ENCODE peak calls at places on chromosomes 13 and 19, in seven cellular contexts. One of them, this sample, is unnamed.

GRCh38 chr13:73018336-73018735 is 40.5 kb upstream of the KLF5 start:
- DNase-seq in HT1080: no peak
- DNase-seq in AG09319: no peak
- DNase-seq in heart right ventricle: no peak
- DNase-seq in amniotic stem cell: no peak
- DNase-seq in memory B cell: no peak
- DNase-seq in HFF-Myc: no peak
- DNase-seq in this sample: no peak

GRCh38 chr13:50509771-50510441 is 333.6 kb downstream of the DLEU7 start:
- DNase-seq in memory B cell: no peak
- DNase-seq in HFF-Myc: no peak
- DNase-seq in HT1080: peak; percentile 44
- DNase-seq in heart right ventricle: no peak
- DNase-seq in amniotic stem cell: no peak
- DNase-seq in AG09319: no peak
- DNase-seq in this sample: no peak

GRCh38 chr13:75423946-75424345 is 58.0 kb downstream of the TBC1D4 start:
- DNase-seq in memory B cell: no peak
- DNase-seq in AG09319: no peak
- DNase-seq in HT1080: no peak
- DNase-seq in heart right ventricle: no peak
- DNase-seq in amniotic stem cell: no peak
- DNase-seq in HFF-Myc: no peak
- DNase-seq in this sample: no peak

GRCh38 chr13:50419896-50420295 is 404.7 kb downstream of the KCNRG start:
- DNase-seq in AG09319: no peak
- DNase-seq in HT1080: no peak
- DNase-seq in memory B cell: no peak
- DNase-seq in heart right ventricle: peak; percentile 73
- DNase-seq in HFF-Myc: no peak
- DNase-seq in amniotic stem cell: no peak
- DNase-seq in this sample: no peak

GRCh38 chr13:99941911-99942310 is 29.7 kb downstream of the ZIC5 start:
- DNase-seq in AG09319: no peak
- DNase-seq in heart right ventricle: no peak
- DNase-seq in memory B cell: no peak
- DNase-seq in amniotic stem cell: no peak
- DNase-seq in HFF-Myc: no peak
- DNase-seq in HT1080: no peak
- DNase-seq in this sample: no peak

GRCh38 chr13:26561636-26562537 is 4.4 kb downstream of the WASF3 start:
- DNase-seq in amniotic stem cell: no peak
- DNase-seq in AG09319: no peak
- DNase-seq in HFF-Myc: no peak
- DNase-seq in heart right ventricle: no peak
- DNase-seq in memory B cell: no peak
- DNase-seq in HT1080: peak; percentile 19
- DNase-seq in this sample: no peak

GRCh38 chr19:53147645-53148044 is 11.2 kb downstream of the ZNF347 start:
- DNase-seq in HFF-Myc: no peak
- DNase-seq in amniotic stem cell: no peak
- DNase-seq in AG09319: no peak
- DNase-seq in heart right ventricle: no peak
- DNase-seq in memory B cell: no peak
- DNase-seq in HT1080: no peak
- DNase-seq in this sample: no peak

GRCh38 chr19:41887711-41888382 is 4.9 kb downstream of the ARHGEF1 start:
- DNase-seq in AG09319: no peak
- DNase-seq in memory B cell: no peak
- DNase-seq in heart right ventricle: no peak
- DNase-seq in HFF-Myc: no peak
- DNase-seq in amniotic stem cell: no peak
- DNase-seq in HT1080: peak; percentile 96
- DNase-seq in this sample: no peak

GRCh38 chr19:50922316-50922853 is 11.2 kb upstream of the KLK4 start:
- DNase-seq in amniotic stem cell: peak; percentile 62
- DNase-seq in HT1080: peak; percentile 62
- DNase-seq in HFF-Myc: peak; percentile 45
- DNase-seq in AG09319: peak; percentile 37
- DNase-seq in heart right ventricle: peak; percentile 69
- DNase-seq in memory B cell: peak; percentile 81
- DNase-seq in this sample: no peak

GRCh38 chr13:100560498-100561215 is 27.9 kb downstream of the GGACT start:
- DNase-seq in AG09319: no peak
- DNase-seq in HT1080: no peak
- DNase-seq in HFF-Myc: no peak
- DNase-seq in memory B cell: no peak
- DNase-seq in heart right ventricle: no peak
- DNase-seq in amniotic stem cell: no peak
- DNase-seq in this sample: no peak

GRCh38 chr19:36169084-36169760 is 17.0 kb upstream of the COX7A1 start:
- DNase-seq in memory B cell: no peak
- DNase-seq in HFF-Myc: no peak
- DNase-seq in HT1080: no peak
- DNase-seq in heart right ventricle: peak; percentile 18
- DNase-seq in amniotic stem cell: no peak
- DNase-seq in AG09319: no peak
- DNase-seq in this sample: peak; percentile 84

GRCh38 chr13:39836038-39836437 is 180.6 kb downstream of the COG6 start:
- DNase-seq in amniotic stem cell: no peak
- DNase-seq in heart right ventricle: no peak
- DNase-seq in AG09319: no peak
- DNase-seq in HFF-Myc: no peak
- DNase-seq in HT1080: no peak
- DNase-seq in memory B cell: no peak
- DNase-seq in this sample: no peak

GRCh38 chr13:72849571-72849970 is 67.6 kb downstream of the PIBF1 start:
- DNase-seq in HT1080: no peak
- DNase-seq in HFF-Myc: peak; percentile 6
- DNase-seq in AG09319: no peak
- DNase-seq in memory B cell: no peak
- DNase-seq in amniotic stem cell: no peak
- DNase-seq in heart right ventricle: no peak
- DNase-seq in this sample: no peak

GRCh38 chr13:48476674-48477073 is 56.2 kb downstream of the RCBTB2 start:
- DNase-seq in AG09319: no peak
- DNase-seq in amniotic stem cell: no peak
- DNase-seq in memory B cell: no peak
- DNase-seq in HFF-Myc: no peak
- DNase-seq in heart right ventricle: no peak
- DNase-seq in HT1080: no peak
- DNase-seq in this sample: no peak

GRCh38 chr13:33069365-33069764 is 53.1 kb downstream of the KL start:
- DNase-seq in HT1080: peak; percentile 24
- DNase-seq in memory B cell: no peak
- DNase-seq in heart right ventricle: no peak
- DNase-seq in amniotic stem cell: no peak
- DNase-seq in AG09319: no peak
- DNase-seq in HFF-Myc: no peak
- DNase-seq in this sample: no peak

GRCh38 chr13:44237276-44237767 is 136.3 kb upstream of the SERP2 start:
- DNase-seq in heart right ventricle: peak; percentile 90
- DNase-seq in HT1080: peak; percentile 97
- DNase-seq in memory B cell: no peak
- DNase-seq in amniotic stem cell: peak; percentile 60
- DNase-seq in AG09319: peak; percentile 64
- DNase-seq in HFF-Myc: peak; percentile 82
- DNase-seq in this sample: no peak

GRCh38 chr13:38577048-38577447 is 109.8 kb upstream of the FREM2 start:
- DNase-seq in HT1080: peak; percentile 15
- DNase-seq in amniotic stem cell: no peak
- DNase-seq in memory B cell: no peak
- DNase-seq in AG09319: no peak
- DNase-seq in HFF-Myc: no peak
- DNase-seq in heart right ventricle: no peak
- DNase-seq in this sample: peak; percentile 3

GRCh38 chr19:49546825-49547565 is 19.2 kb downstream of the RCN3 start:
- DNase-seq in amniotic stem cell: peak; percentile 86
- DNase-seq in AG09319: peak; percentile 89
- DNase-seq in memory B cell: peak; percentile 76
- DNase-seq in HFF-Myc: peak; percentile 95
- DNase-seq in HT1080: peak; percentile 73
- DNase-seq in heart right ventricle: peak; percentile 89
- DNase-seq in this sample: peak; percentile 50

GRCh38 chr13:110493161-110493593 is 68.3 kb downstream of the RAB20 start:
- DNase-seq in HT1080: no peak
- DNase-seq in HFF-Myc: no peak
- DNase-seq in AG09319: no peak
- DNase-seq in amniotic stem cell: no peak
- DNase-seq in memory B cell: no peak
- DNase-seq in heart right ventricle: no peak
- DNase-seq in this sample: no peak

GRCh38 chr19:15471639-15472101 is 7.3 kb upstream of the RASAL3 start:
- DNase-seq in amniotic stem cell: no peak
- DNase-seq in heart right ventricle: no peak
- DNase-seq in memory B cell: no peak
- DNase-seq in HFF-Myc: no peak
- DNase-seq in HT1080: no peak
- DNase-seq in AG09319: no peak
- DNase-seq in this sample: no peak

GRCh38 chr19:29122185-29122584 is 90.8 kb downstream of the UQCRFS1 start:
- DNase-seq in AG09319: no peak
- DNase-seq in HT1080: no peak
- DNase-seq in heart right ventricle: no peak
- DNase-seq in amniotic stem cell: no peak
- DNase-seq in HFF-Myc: no peak
- DNase-seq in memory B cell: no peak
- DNase-seq in this sample: no peak

GRCh38 chr13:79481685-79482052 is 714 bp downstream of the NDFIP2 start:
- DNase-seq in heart right ventricle: no peak
- DNase-seq in HT1080: no peak
- DNase-seq in AG09319: no peak
- DNase-seq in memory B cell: no peak
- DNase-seq in HFF-Myc: no peak
- DNase-seq in amniotic stem cell: no peak
- DNase-seq in this sample: no peak

GRCh38 chr13:76397413-76397812 is 488.8 kb downstream of the KCTD12 start:
- DNase-seq in AG09319: no peak
- DNase-seq in HT1080: no peak
- DNase-seq in memory B cell: no peak
- DNase-seq in HFF-Myc: no peak
- DNase-seq in amniotic stem cell: no peak
- DNase-seq in heart right ventricle: no peak
- DNase-seq in this sample: no peak

GRCh38 chr19:29323046-29323971 is 110.4 kb upstream of the UQCRFS1 start:
- DNase-seq in AG09319: no peak
- DNase-seq in heart right ventricle: no peak
- DNase-seq in HFF-Myc: no peak
- DNase-seq in HT1080: no peak
- DNase-seq in amniotic stem cell: no peak
- DNase-seq in memory B cell: no peak
- DNase-seq in this sample: no peak

GRCh38 chr13:40639226-40639681 is 27.2 kb downstream of the FOXO1 start:
- DNase-seq in HFF-Myc: no peak
- DNase-seq in HT1080: peak; percentile 33
- DNase-seq in heart right ventricle: peak; percentile 30
- DNase-seq in AG09319: no peak
- DNase-seq in memory B cell: no peak
- DNase-seq in amniotic stem cell: no peak
- DNase-seq in this sample: no peak

GRCh38 chr19:55617426-55617825 is 6.9 kb downstream of the ZNF784 start:
- DNase-seq in AG09319: no peak
- DNase-seq in heart right ventricle: no peak
- DNase-seq in HFF-Myc: no peak
- DNase-seq in amniotic stem cell: no peak
- DNase-seq in HT1080: peak; percentile 37
- DNase-seq in memory B cell: no peak
- DNase-seq in this sample: no peak

GRCh38 chr19:43913383-43913782 is 21.7 kb downstream of the ZNF45 start:
- DNase-seq in HFF-Myc: no peak
- DNase-seq in HT1080: no peak
- DNase-seq in amniotic stem cell: no peak
- DNase-seq in heart right ventricle: no peak
- DNase-seq in memory B cell: no peak
- DNase-seq in AG09319: no peak
- DNase-seq in this sample: no peak